ENCODE peak calls at places on chromosome 1, in eight cellular contexts. One of them, this sample, is unnamed. For H3K79me2, the result is how much of the 10 kb centered on the place peaks cover.

GRCh38 chr1:11634759-11635158 is 19.5 kb downstream of the FBXO2 start:
- DNase-seq in GM23338: no peak
- DNase-seq in GM23248: no peak
- DNase-seq in HCT116: no peak
- DNase-seq in MM.1S: no peak
- DNase-seq in endothelial cell of umbilical vein: no peak
- DNase-seq in OCI-LY7: no peak
- DNase-seq in astrocyte: no peak
- DNase-seq in this sample: no peak

GRCh38 chr1:11384170-11384554 is 94.8 kb upstream of the DISP3 start:
- DNase-seq in GM23248: no peak
- DNase-seq in OCI-LY7: no peak
- DNase-seq in astrocyte: peak
- DNase-seq in HCT116: no peak
- DNase-seq in MM.1S: no peak
- DNase-seq in GM23338: no peak
- DNase-seq in endothelial cell of umbilical vein: peak
- DNase-seq in this sample: no peak

GRCh38 chr1:183273300-183273699 is 87.2 kb downstream of the LAMC2 start:
- DNase-seq in OCI-LY7: no peak
- DNase-seq in GM23248: peak
- DNase-seq in HCT116: no peak
- DNase-seq in astrocyte: peak
- DNase-seq in endothelial cell of umbilical vein: no peak
- DNase-seq in MM.1S: no peak
- DNase-seq in GM23338: no peak
- DNase-seq in this sample: no peak

GRCh38 chr1:244214009-244214967 is 163.2 kb downstream of the ZBTB18 start:
- DNase-seq in astrocyte: peak
- DNase-seq in endothelial cell of umbilical vein: peak
- DNase-seq in GM23248: no peak
- DNase-seq in HCT116: peak
- DNase-seq in OCI-LY7: no peak
- DNase-seq in MM.1S: no peak
- DNase-seq in GM23338: peak
- DNase-seq in this sample: peak

GRCh38 chr1:71881611-71882010 is 400.7 kb downstream of the NEGR1 start:
- DNase-seq in endothelial cell of umbilical vein: no peak
- DNase-seq in astrocyte: peak
- DNase-seq in HCT116: no peak
- DNase-seq in GM23248: no peak
- DNase-seq in GM23338: no peak
- DNase-seq in OCI-LY7: no peak
- DNase-seq in MM.1S: peak
- DNase-seq in this sample: no peak

GRCh38 chr1:13662498-13662897 is 37.5 kb upstream of the PRDM2 start:
- DNase-seq in OCI-LY7: no peak
- DNase-seq in HCT116: no peak
- DNase-seq in MM.1S: no peak
- DNase-seq in endothelial cell of umbilical vein: no peak
- DNase-seq in GM23338: no peak
- DNase-seq in astrocyte: peak
- DNase-seq in GM23248: peak
- DNase-seq in this sample: peak

GRCh38 chr1:42950146-42950480 is 8.6 kb downstream of the SLC2A1 start:
- DNase-seq in MM.1S: no peak
- DNase-seq in OCI-LY7: no peak
- DNase-seq in astrocyte: peak
- DNase-seq in endothelial cell of umbilical vein: no peak
- DNase-seq in GM23338: no peak
- DNase-seq in GM23248: peak
- DNase-seq in HCT116: no peak
- DNase-seq in this sample: no peak

GRCh38 chr1:239672256-239672655 is 285.9 kb downstream of the CHRM3 start:
- DNase-seq in GM23248: no peak
- DNase-seq in GM23338: no peak
- DNase-seq in MM.1S: no peak
- DNase-seq in OCI-LY7: no peak
- DNase-seq in HCT116: no peak
- DNase-seq in endothelial cell of umbilical vein: no peak
- DNase-seq in astrocyte: no peak
- DNase-seq in this sample: peak

GRCh38 chr1:58799080-58799479 is 15.2 kb upstream of the JUN start:
- DNase-seq in OCI-LY7: no peak
- DNase-seq in MM.1S: no peak
- DNase-seq in GM23248: no peak
- DNase-seq in endothelial cell of umbilical vein: no peak
- DNase-seq in GM23338: no peak
- DNase-seq in HCT116: no peak
- DNase-seq in astrocyte: no peak
- DNase-seq in this sample: no peak

GRCh38 chr1:80217377-80217986 is 1211.0 kb upstream of the ADGRL4 start:
- DNase-seq in endothelial cell of umbilical vein: peak
- DNase-seq in HCT116: peak
- DNase-seq in OCI-LY7: peak
- DNase-seq in GM23248: peak
- DNase-seq in MM.1S: peak
- DNase-seq in GM23338: peak
- DNase-seq in astrocyte: peak
- DNase-seq in this sample: peak

GRCh38 chr1:84715620-84716019 is 25.4 kb upstream of the SSX2IP start:
- DNase-seq in GM23338: no peak
- DNase-seq in astrocyte: no peak
- DNase-seq in endothelial cell of umbilical vein: no peak
- DNase-seq in HCT116: no peak
- DNase-seq in MM.1S: no peak
- DNase-seq in GM23248: no peak
- DNase-seq in OCI-LY7: no peak
- DNase-seq in this sample: no peak

GRCh38 chr1:86933562-86934377 is 19.3 kb downstream of the HS2ST1 start:
- DNase-seq in MM.1S: no peak
- DNase-seq in GM23338: peak
- DNase-seq in HCT116: no peak
- DNase-seq in endothelial cell of umbilical vein: peak
- DNase-seq in OCI-LY7: peak
- DNase-seq in astrocyte: no peak
- DNase-seq in GM23248: no peak
- DNase-seq in this sample: peak

GRCh38 chr1:6052543-6053205 is 7.0 kb downstream of the KCNAB2 start:
- DNase-seq in astrocyte: peak
- DNase-seq in GM23338: peak
- DNase-seq in endothelial cell of umbilical vein: peak
- DNase-seq in MM.1S: peak
- DNase-seq in HCT116: no peak
- DNase-seq in OCI-LY7: peak
- DNase-seq in GM23248: peak
- DNase-seq in this sample: peak

GRCh38 chr1:203367051-203367450 is 16.1 kb upstream of the FMOD start:
- DNase-seq in astrocyte: no peak
- DNase-seq in OCI-LY7: peak
- DNase-seq in MM.1S: peak
- DNase-seq in HCT116: no peak
- DNase-seq in endothelial cell of umbilical vein: no peak
- DNase-seq in GM23338: no peak
- DNase-seq in GM23248: no peak
- DNase-seq in this sample: no peak

GRCh38 chr1:27509127-27510080 is 19.4 kb upstream of the WASF2 start:
- DNase-seq in endothelial cell of umbilical vein: no peak
- DNase-seq in astrocyte: no peak
- DNase-seq in GM23248: no peak
- DNase-seq in HCT116: no peak
- DNase-seq in GM23338: no peak
- DNase-seq in MM.1S: no peak
- DNase-seq in OCI-LY7: no peak
- DNase-seq in this sample: no peak

GRCh38 chr1:5722635-5723157 is 269.5 kb downstream of the NPHP4 start:
- DNase-seq in astrocyte: no peak
- DNase-seq in GM23248: no peak
- DNase-seq in GM23338: no peak
- DNase-seq in HCT116: no peak
- DNase-seq in endothelial cell of umbilical vein: no peak
- DNase-seq in OCI-LY7: no peak
- DNase-seq in MM.1S: no peak
- DNase-seq in this sample: no peak

GRCh38 chr1:61921435-61921834 is 179.2 kb downstream of the PATJ start:
- DNase-seq in GM23248: peak
- DNase-seq in astrocyte: no peak
- DNase-seq in HCT116: no peak
- DNase-seq in OCI-LY7: no peak
- DNase-seq in MM.1S: no peak
- DNase-seq in endothelial cell of umbilical vein: no peak
- DNase-seq in GM23338: peak
- DNase-seq in this sample: peak

GRCh38 chr1:110084226-110085078 is 14.0 kb upstream of the ALX3 start:
- DNase-seq in OCI-LY7: no peak
- DNase-seq in endothelial cell of umbilical vein: peak
- DNase-seq in GM23248: peak
- DNase-seq in HCT116: no peak
- DNase-seq in astrocyte: peak
- DNase-seq in MM.1S: peak
- DNase-seq in GM23338: peak
- DNase-seq in this sample: no peak

GRCh38 chr1:68493193-68493592 is 3.7 kb downstream of the DEPDC1 start:
- DNase-seq in OCI-LY7: no peak
- DNase-seq in astrocyte: no peak
- DNase-seq in GM23338: no peak
- DNase-seq in endothelial cell of umbilical vein: no peak
- DNase-seq in MM.1S: no peak
- DNase-seq in HCT116: no peak
- DNase-seq in GM23248: no peak
- DNase-seq in this sample: no peak

GRCh38 chr1:117656202-117656641 is 50.4 kb downstream of the TENT5C start:
- DNase-seq in endothelial cell of umbilical vein: no peak
- DNase-seq in astrocyte: no peak
- DNase-seq in GM23248: no peak
- DNase-seq in OCI-LY7: peak
- DNase-seq in HCT116: no peak
- DNase-seq in MM.1S: peak
- DNase-seq in GM23338: no peak
- DNase-seq in this sample: no peak

DNA sequence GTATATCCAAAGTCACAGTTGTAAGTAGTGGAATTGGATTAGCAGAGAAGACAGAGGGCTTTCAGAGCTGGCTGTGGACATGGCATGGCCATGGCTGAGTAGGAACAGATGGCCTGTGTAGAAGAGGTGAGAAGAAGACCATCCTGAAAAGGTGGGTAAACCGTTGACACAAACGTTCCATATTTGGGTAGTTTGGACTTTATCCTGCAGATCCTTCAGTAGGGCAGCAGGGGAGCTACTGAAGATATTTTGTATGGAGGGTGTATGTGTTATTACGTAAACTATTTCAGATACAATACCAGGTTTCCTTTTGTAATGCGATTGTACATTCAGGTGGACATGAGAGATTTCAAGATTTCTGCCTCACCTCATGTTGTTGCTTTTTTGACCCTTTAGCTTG is 1.6 kb downstream of the UTP11 start:
- DNase-seq in HCT116: no peak
- DNase-seq in GM23338: no peak
- DNase-seq in OCI-LY7: no peak
- DNase-seq in endothelial cell of umbilical vein: no peak
- DNase-seq in astrocyte: no peak
- DNase-seq in GM23248: peak
- DNase-seq in MM.1S: no peak
- DNase-seq in this sample: no peak
- H3K4me3 ChIP-seq in HCT116: no peak
- H3K4me3 ChIP-seq in GM23338: peak
- H3K4me3 ChIP-seq in OCI-LY7: peak
- H3K4me3 ChIP-seq in endothelial cell of umbilical vein: no peak
- H3K4me3 ChIP-seq in astrocyte: peak
- H3K4me3 ChIP-seq in GM23248: peak
- H3K4me3 ChIP-seq in MM.1S: no peak
- H3K4me3 ChIP-seq in this sample: no peak

DNA sequence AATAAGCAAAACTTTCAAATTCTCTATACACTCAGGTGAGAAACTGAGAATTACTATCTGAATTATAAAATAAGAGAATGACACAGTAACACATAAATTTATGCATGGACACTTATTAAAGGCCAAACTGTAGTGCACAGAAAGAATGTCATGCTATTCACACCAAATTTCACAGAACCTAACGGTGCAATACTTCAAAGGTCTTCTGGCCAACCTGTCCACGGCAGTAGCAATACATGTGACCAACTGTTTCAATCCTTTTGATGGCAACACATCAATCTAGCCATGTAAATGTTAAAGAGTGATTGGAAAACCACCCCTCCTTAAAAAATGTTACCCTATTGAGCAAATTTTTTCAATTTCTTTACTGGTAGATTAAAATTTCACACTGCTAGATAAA is 10.4 kb downstream of the GATAD2B start:
- DNase-seq in GM23338: no peak
- DNase-seq in astrocyte: no peak
- DNase-seq in OCI-LY7: no peak
- DNase-seq in endothelial cell of umbilical vein: no peak
- DNase-seq in GM23248: no peak
- DNase-seq in MM.1S: no peak
- DNase-seq in HCT116: no peak
- DNase-seq in this sample: no peak
- H3K79me2 ChIP-seq in GM23338: half or more
- H3K79me2 ChIP-seq in astrocyte: half or more
- H3K79me2 ChIP-seq in OCI-LY7: half or more
- H3K79me2 ChIP-seq in endothelial cell of umbilical vein: half or more
- H3K79me2 ChIP-seq in GM23248: half or more
- H3K79me2 ChIP-seq in MM.1S: half or more
- H3K79me2 ChIP-seq in HCT116: half or more
- H3K79me2 ChIP-seq in this sample: half or more

DNA sequence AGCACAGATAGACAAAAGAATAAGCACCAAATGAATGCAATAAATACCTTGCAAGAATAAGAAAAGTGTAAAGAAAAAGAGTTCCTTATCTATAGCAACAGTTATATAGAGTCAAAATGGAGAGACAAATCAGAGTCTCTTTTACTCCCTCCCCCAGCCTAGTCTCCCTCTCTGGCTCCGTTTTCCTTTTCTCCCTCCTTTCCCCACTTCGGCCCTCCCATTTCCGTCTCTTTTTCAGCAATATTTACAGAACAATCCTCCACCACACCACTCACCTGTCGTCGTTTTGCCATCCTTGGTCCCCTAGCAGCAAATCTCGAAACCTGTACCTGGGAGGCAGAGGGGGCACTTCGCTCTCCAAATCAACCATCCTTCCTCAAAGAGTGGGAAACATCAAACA is 300 bp downstream of the KCNT2 start:
- DNase-seq in endothelial cell of umbilical vein: peak
- DNase-seq in GM23338: peak
- DNase-seq in GM23248: peak
- DNase-seq in OCI-LY7: no peak
- DNase-seq in MM.1S: no peak
- DNase-seq in astrocyte: no peak
- DNase-seq in HCT116: no peak
- DNase-seq in this sample: no peak
- H3K4me3 ChIP-seq in endothelial cell of umbilical vein: peak
- H3K4me3 ChIP-seq in GM23338: peak
- H3K4me3 ChIP-seq in GM23248: peak
- H3K4me3 ChIP-seq in OCI-LY7: no peak
- H3K4me3 ChIP-seq in MM.1S: no peak
- H3K4me3 ChIP-seq in astrocyte: peak
- H3K4me3 ChIP-seq in HCT116: no peak
- H3K4me3 ChIP-seq in this sample: peak

DNA sequence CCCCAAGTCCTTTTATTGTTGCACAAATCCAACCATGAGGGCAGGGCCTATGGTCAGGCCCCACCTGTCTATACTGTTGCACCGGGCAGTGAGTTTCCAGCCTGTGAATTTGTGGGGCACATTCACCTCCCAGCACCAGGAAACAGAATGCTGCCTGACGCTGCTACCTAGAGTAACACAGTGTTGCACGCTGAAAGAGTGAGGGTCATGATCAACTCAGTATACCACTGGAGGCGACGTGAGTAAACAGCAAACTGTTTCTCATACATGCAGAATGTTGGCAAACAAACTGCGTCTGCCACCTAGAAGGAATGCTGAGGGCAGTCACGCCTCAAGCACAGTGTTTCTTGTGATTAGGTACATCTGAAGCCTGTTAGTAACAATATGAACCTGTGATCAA is 13.4 kb upstream of the LRRC47 start:
- DNase-seq in endothelial cell of umbilical vein: no peak
- DNase-seq in astrocyte: no peak
- DNase-seq in GM23248: peak
- DNase-seq in HCT116: no peak
- DNase-seq in MM.1S: no peak
- DNase-seq in OCI-LY7: no peak
- DNase-seq in GM23338: no peak
- DNase-seq in this sample: no peak
- H3K79me2 ChIP-seq in endothelial cell of umbilical vein: under half
- H3K79me2 ChIP-seq in astrocyte: under half
- H3K79me2 ChIP-seq in GM23248: under half
- H3K79me2 ChIP-seq in HCT116: under half
- H3K79me2 ChIP-seq in MM.1S: under half
- H3K79me2 ChIP-seq in OCI-LY7: under half
- H3K79me2 ChIP-seq in GM23338: under half
- H3K79me2 ChIP-seq in this sample: under half